ENCODE peak calls at places on chromosomes 4 and X, in ten cellular contexts. S is lower lobe of right lung, H is HepG2, M is pancreas, P is fibroblast of lung, A is esophagus muscularis mucosa, W is IMR-90, N is aorta, I is left ventricle myocardium inferior, X is GM23248. L is an unnamed sample.

GRCh38 chrX:153517421-153517820 is at the start of gene ATP2B3:
- DNase-seq in S (no peak), H (no peak), M (no peak), P (no peak), A (no peak), W (no peak), N (no peak), I (no peak), X (no peak), L (no peak)

GRCh38 chr4:134027931-134028330 is 173.7 kb downstream of the PABPC4L start:
- DNase-seq in S (no peak), H (no peak), M (no peak), P (peak; percentile 94), A (no peak), W (peak; percentile 69), N (no peak), I (no peak), X (peak; percentile 49), L (no peak)

GRCh38 chr4:68693325-68694075 is 23.0 kb upstream of the UGT2B15 start:
- DNase-seq in S (no peak), H (no peak), M (no peak), P (no peak), A (no peak), W (no peak), N (no peak), I (no peak), X (no peak), L (no peak)

GRCh38 chr4:177579649-177580048 is 137.4 kb upstream of the AGA start:
- DNase-seq in S (no peak), H (no peak), M (no peak), P (no peak), A (no peak), W (peak; percentile 16), N (no peak), I (no peak), X (no peak), L (no peak)

GRCh38 chr4:970046-970745 is 3.2 kb downstream of the DGKQ start:
- DNase-seq in S (no peak), H (no peak), M (no peak), P (no peak), A (no peak), W (no peak), N (no peak), I (no peak), X (no peak), L (no peak)

GRCh38 chr4:17769406-17770174 is 11.8 kb downstream of the FAM184B start:
- DNase-seq in S (no peak), H (no peak), M (no peak), P (peak; percentile 68), A (peak; percentile 62), W (no peak), N (no peak), I (no peak), X (no peak), L (no peak)

GRCh38 chrX:139820358-139820984 is 112.4 kb downstream of the ATP11C start:
- DNase-seq in S (no peak), H (no peak), M (no peak), P (no peak), A (no peak), W (no peak), N (no peak), I (no peak), X (no peak), L (no peak)

GRCh38 chr4:9762823-9763475 is 18.5 kb upstream of the DRD5 start:
- DNase-seq in S (no peak), H (peak; percentile 71), M (peak; percentile 63), P (peak; percentile 30), A (no peak), W (peak; percentile 55), N (no peak), I (no peak), X (peak; percentile 83), L (no peak)

GRCh38 chr4:146371812-146372211 is 149.9 kb downstream of the SLC10A7 start:
- DNase-seq in S (no peak), H (no peak), M (no peak), P (no peak), A (no peak), W (no peak), N (no peak), I (no peak), X (no peak), L (no peak)

GRCh38 chr4:56978750-56979303 is at the start of gene POLR2B:
- DNase-seq in S (peak; percentile 97), H (peak; percentile 96), M (peak; percentile 95), P (peak; percentile 87), A (peak; percentile 98), W (peak; percentile 89), N (peak; percentile 97), I (peak; percentile 95), X (peak; percentile 97), L (peak; percentile 93)

GRCh38 chr4:56976878-56977320 is 507 bp downstream of the NOA1 start:
- DNase-seq in S (peak; percentile 83), H (peak; percentile 26), M (peak; percentile 77), P (no peak), A (no peak), W (no peak), N (peak; percentile 63), I (peak; percentile 29), X (peak; percentile 62), L (peak; percentile 38)

GRCh38 chr4:56976283-56976877 is 1.0 kb downstream of the NOA1 start:
- DNase-seq in S (no peak), H (peak; percentile 12), M (no peak), P (no peak), A (no peak), W (no peak), N (peak; percentile 51), I (no peak), X (peak; percentile 55), L (no peak)

GRCh38 chr4:56979674-56980073 is 978 bp downstream of the POLR2B start:
- DNase-seq in S (no peak), H (peak; percentile 31), M (no peak), P (no peak), A (no peak), W (peak; percentile 19), N (peak; percentile 53), I (no peak), X (peak; percentile 69), L (no peak)

GRCh38 chr4:56977321-56978012 is at the start of gene NOA1:
- DNase-seq in S (peak; percentile 97), H (peak; percentile 98), M (peak; percentile 99), P (peak; percentile 98), A (peak; percentile 99), W (peak; percentile 99), N (peak; percentile 98), I (peak; percentile 99), X (peak; percentile 99), L (peak; percentile 100)
- H3K4me1 ChIP-seq in S (peaks cover 53% of the 10 kb centered on the region), H (peaks cover 41% of the 10 kb centered on the region), M (peaks cover 41% of the 10 kb centered on the region), P (peaks cover 5% of the 10 kb centered on the region), A (peaks cover 46% of the 10 kb centered on the region), W (no peaks in the 10 kb centered on the region), N (peaks cover 3% of the 10 kb centered on the region), I (peaks cover 72% of the 10 kb centered on the region), X (peaks cover 26% of the 10 kb centered on the region), L (no peaks in the 10 kb centered on the region)

DNA sequence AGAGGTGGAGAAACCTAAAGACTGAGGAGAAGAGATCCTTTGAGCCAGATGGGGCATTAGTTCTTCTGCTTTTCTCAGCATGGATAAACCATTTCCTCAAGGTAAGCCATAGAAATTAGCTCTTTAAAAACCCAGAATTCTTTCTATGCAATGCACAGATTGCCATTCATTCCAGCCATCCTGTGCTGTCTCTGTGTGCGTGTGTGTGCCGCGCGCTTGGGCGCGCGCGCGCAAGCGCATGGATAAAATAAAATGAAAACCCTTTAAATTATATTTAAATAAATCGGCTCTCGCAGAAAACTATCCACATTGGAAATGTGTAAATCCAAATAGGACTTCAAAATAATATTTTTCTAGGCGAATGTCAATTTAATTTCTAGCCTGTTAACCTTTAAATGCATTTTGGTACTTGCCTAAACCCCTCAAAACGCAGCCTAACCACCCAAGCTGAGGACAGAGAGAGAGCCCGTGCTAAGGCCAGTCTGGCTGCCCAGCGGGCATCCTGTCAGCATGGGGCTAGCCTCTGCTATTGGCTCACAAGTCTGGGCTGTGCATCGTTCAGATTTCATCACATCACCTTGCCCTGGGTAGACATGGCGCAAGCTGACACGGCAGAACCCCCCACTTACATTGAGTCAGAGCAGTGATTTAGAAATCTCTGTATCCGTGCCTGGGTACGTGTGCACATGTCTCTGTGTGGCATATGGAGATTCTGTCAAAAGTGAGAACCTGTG is 112.9 kb upstream of the VAMP7 start:
- DNase-seq in S (peak; percentile 27), H (no peak), M (no peak), P (peak; percentile 15), A (no peak), W (peak; percentile 35), N (no peak), I (no peak), X (peak; percentile 59), L (no peak)
- H3K4me3 ChIP-seq in S (peak overlapping the region; percentile 28), H (no peak overlapping the region), M (no peak overlapping the region), P (peak overlapping the region; percentile 31), A (peak overlapping the region; percentile 49), W (peak overlapping the region; percentile 100), N (no peak overlapping the region), I (peak overlapping the region; percentile 63), X (peak overlapping the region; percentile 85), L (no peak overlapping the region)

DNA sequence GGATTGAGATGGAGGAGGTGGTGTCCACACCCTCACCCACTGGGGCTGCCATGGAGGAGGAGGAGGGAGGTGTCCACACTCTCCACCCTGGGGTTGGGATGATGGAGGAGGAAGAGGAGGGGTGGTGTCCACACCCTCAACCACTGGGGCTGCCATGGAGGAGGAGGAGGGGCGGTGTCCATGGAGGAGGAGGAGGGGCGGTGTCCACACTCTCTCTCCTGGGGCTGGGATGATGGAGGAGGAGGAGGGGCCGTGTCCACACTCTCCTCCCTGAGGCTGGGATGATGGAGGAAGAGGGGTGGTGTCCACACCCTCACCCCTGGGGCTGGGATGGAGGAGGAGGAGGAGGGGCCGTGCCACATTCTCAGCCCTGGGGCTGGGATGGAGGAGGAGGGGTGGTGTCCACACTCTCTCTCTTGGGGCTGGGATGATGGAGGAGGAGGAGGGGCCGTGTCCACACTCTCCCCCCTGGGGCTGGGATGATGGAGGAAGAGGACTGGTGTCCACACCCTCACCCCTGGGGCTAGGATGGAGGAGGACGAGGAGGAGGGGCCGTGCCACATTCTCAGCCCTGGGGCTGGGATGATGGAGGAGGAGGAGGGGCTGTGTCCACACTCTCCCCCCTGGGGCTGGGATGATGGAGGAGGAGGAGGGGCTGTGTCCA is 231.7 kb downstream of the CRLF2 start:
- DNase-seq in S (no peak), H (no peak), M (no peak), P (no peak), A (no peak), W (no peak), N (no peak), I (no peak), X (no peak), L (no peak)
- H3K27ac ChIP-seq in S (no peak overlapping the region), H (no peak overlapping the region), M (no peak overlapping the region), P (no peak overlapping the region), A (no peak overlapping the region), W (no peak overlapping the region), N (no peak overlapping the region), I (no peak overlapping the region), X (no peak overlapping the region), L (no peak overlapping the region)

GRCh38 chr4:185835814-185836213 is 23.8 kb upstream of the SORBS2 start:
- DNase-seq in S (no peak), H (no peak), M (no peak), P (no peak), A (no peak), W (no peak), N (no peak), I (no peak), X (no peak), L (no peak)
- H3K4me1 ChIP-seq in S (peaks cover 30% of the 10 kb centered on the region), H (peaks cover 64% of the 10 kb centered on the region), M (peaks cover 88% of the 10 kb centered on the region), P (peaks cover 19% of the 10 kb centered on the region), A (peaks cover 35% of the 10 kb centered on the region), W (peaks cover 24% of the 10 kb centered on the region), N (no peaks in the 10 kb centered on the region), I (peaks cover 68% of the 10 kb centered on the region), X (peaks cover 26% of the 10 kb centered on the region), L (peaks cover 6% of the 10 kb centered on the region)

L was measured in Peyer's patch.